ENCODE peak calls at places on chromosomes 12 and 14, in nine cellular contexts. One of them, this sample, is unnamed.

GRCh38 chr12:49868952-49869815 is 26.3 kb upstream of the BCDIN3D start:
- DNase-seq in coronary artery: peak
- DNase-seq in GM20000: no peak
- DNase-seq in AG04449: peak
- DNase-seq in brain pericyte: peak
- DNase-seq in NCI-H1105 treated with DMSO at 0.1 percent for 48 hours: peak
- DNase-seq in iPS-NIHi11: no peak
- DNase-seq in neural progenitor cell: no peak
- DNase-seq in left lung: peak
- DNase-seq in this sample: peak

GRCh38 chr12:40942326-40942725 is 245.8 kb upstream of the PDZRN4 start:
- DNase-seq in brain pericyte: no peak
- DNase-seq in coronary artery: no peak
- DNase-seq in neural progenitor cell: peak
- DNase-seq in iPS-NIHi11: no peak
- DNase-seq in left lung: no peak
- DNase-seq in NCI-H1105 treated with DMSO at 0.1 percent for 48 hours: no peak
- DNase-seq in AG04449: peak
- DNase-seq in GM20000: no peak
- DNase-seq in this sample: no peak

GRCh38 chr12:14756331-14757143 is 46.7 kb downstream of the WBP11 start:
- DNase-seq in AG04449: no peak
- DNase-seq in neural progenitor cell: peak
- DNase-seq in left lung: no peak
- DNase-seq in brain pericyte: no peak
- DNase-seq in iPS-NIHi11: peak
- DNase-seq in GM20000: no peak
- DNase-seq in NCI-H1105 treated with DMSO at 0.1 percent for 48 hours: no peak
- DNase-seq in coronary artery: no peak
- DNase-seq in this sample: no peak

GRCh38 chr14:76584271-76584702 is 177.0 kb upstream of the VASH1 start:
- DNase-seq in coronary artery: no peak
- DNase-seq in NCI-H1105 treated with DMSO at 0.1 percent for 48 hours: peak
- DNase-seq in GM20000: no peak
- DNase-seq in left lung: no peak
- DNase-seq in brain pericyte: no peak
- DNase-seq in neural progenitor cell: no peak
- DNase-seq in iPS-NIHi11: peak
- DNase-seq in AG04449: no peak
- DNase-seq in this sample: peak

GRCh38 chr14:37060496-37061260 is 111.7 kb downstream of the SLC25A21 start:
- DNase-seq in NCI-H1105 treated with DMSO at 0.1 percent for 48 hours: peak
- DNase-seq in iPS-NIHi11: peak
- DNase-seq in GM20000: no peak
- DNase-seq in AG04449: no peak
- DNase-seq in coronary artery: no peak
- DNase-seq in neural progenitor cell: no peak
- DNase-seq in brain pericyte: no peak
- DNase-seq in left lung: no peak
- DNase-seq in this sample: no peak

GRCh38 chr12:91400249-91400648 is 217.6 kb upstream of the DCN start:
- DNase-seq in AG04449: no peak
- DNase-seq in iPS-NIHi11: no peak
- DNase-seq in GM20000: no peak
- DNase-seq in brain pericyte: no peak
- DNase-seq in NCI-H1105 treated with DMSO at 0.1 percent for 48 hours: no peak
- DNase-seq in left lung: no peak
- DNase-seq in coronary artery: no peak
- DNase-seq in neural progenitor cell: no peak
- DNase-seq in this sample: no peak

GRCh38 chr12:51392556-51393237 is 1.5 kb upstream of the GALNT6 start:
- DNase-seq in GM20000: peak
- DNase-seq in coronary artery: peak
- DNase-seq in NCI-H1105 treated with DMSO at 0.1 percent for 48 hours: no peak
- DNase-seq in left lung: no peak
- DNase-seq in AG04449: no peak
- DNase-seq in brain pericyte: no peak
- DNase-seq in iPS-NIHi11: peak
- DNase-seq in neural progenitor cell: peak
- DNase-seq in this sample: no peak

GRCh38 chr12:95767703-95768102 is 22.9 kb downstream of the NTN4 start:
- DNase-seq in AG04449: no peak
- DNase-seq in iPS-NIHi11: no peak
- DNase-seq in neural progenitor cell: no peak
- DNase-seq in brain pericyte: no peak
- DNase-seq in NCI-H1105 treated with DMSO at 0.1 percent for 48 hours: no peak
- DNase-seq in GM20000: no peak
- DNase-seq in left lung: no peak
- DNase-seq in coronary artery: no peak
- DNase-seq in this sample: no peak

GRCh38 chr14:85732031-85732430 is 202.1 kb downstream of the FLRT2 start:
- DNase-seq in coronary artery: no peak
- DNase-seq in AG04449: no peak
- DNase-seq in NCI-H1105 treated with DMSO at 0.1 percent for 48 hours: no peak
- DNase-seq in neural progenitor cell: no peak
- DNase-seq in iPS-NIHi11: no peak
- DNase-seq in brain pericyte: no peak
- DNase-seq in left lung: no peak
- DNase-seq in GM20000: no peak
- DNase-seq in this sample: no peak

GRCh38 chr12:69332815-69333358 is 15.3 kb upstream of the LYZ start:
- DNase-seq in iPS-NIHi11: no peak
- DNase-seq in AG04449: no peak
- DNase-seq in coronary artery: no peak
- DNase-seq in GM20000: no peak
- DNase-seq in NCI-H1105 treated with DMSO at 0.1 percent for 48 hours: no peak
- DNase-seq in left lung: no peak
- DNase-seq in neural progenitor cell: no peak
- DNase-seq in brain pericyte: no peak
- DNase-seq in this sample: no peak

GRCh38 chr12:52975820-52976573 is 27.1 kb downstream of the KRT18 start:
- DNase-seq in iPS-NIHi11: no peak
- DNase-seq in brain pericyte: no peak
- DNase-seq in neural progenitor cell: peak
- DNase-seq in GM20000: no peak
- DNase-seq in AG04449: no peak
- DNase-seq in coronary artery: no peak
- DNase-seq in left lung: no peak
- DNase-seq in NCI-H1105 treated with DMSO at 0.1 percent for 48 hours: no peak
- DNase-seq in this sample: no peak

GRCh38 chr12:946656-947055 is 2.8 kb downstream of the RAD52 start:
- DNase-seq in brain pericyte: no peak
- DNase-seq in neural progenitor cell: no peak
- DNase-seq in left lung: no peak
- DNase-seq in iPS-NIHi11: no peak
- DNase-seq in NCI-H1105 treated with DMSO at 0.1 percent for 48 hours: no peak
- DNase-seq in coronary artery: no peak
- DNase-seq in GM20000: no peak
- DNase-seq in AG04449: no peak
- DNase-seq in this sample: no peak

GRCh38 chr14:75182820-75183219 is 6.4 kb upstream of the TMED10 start:
- DNase-seq in left lung: no peak
- DNase-seq in GM20000: no peak
- DNase-seq in coronary artery: no peak
- DNase-seq in NCI-H1105 treated with DMSO at 0.1 percent for 48 hours: no peak
- DNase-seq in iPS-NIHi11: no peak
- DNase-seq in neural progenitor cell: no peak
- DNase-seq in brain pericyte: no peak
- DNase-seq in AG04449: no peak
- DNase-seq in this sample: no peak

GRCh38 chr12:49716546-49716945 is 9.3 kb upstream of the FMNL3 start:
- DNase-seq in left lung: no peak
- DNase-seq in coronary artery: no peak
- DNase-seq in neural progenitor cell: no peak
- DNase-seq in brain pericyte: no peak
- DNase-seq in GM20000: peak
- DNase-seq in iPS-NIHi11: peak
- DNase-seq in AG04449: no peak
- DNase-seq in NCI-H1105 treated with DMSO at 0.1 percent for 48 hours: no peak
- DNase-seq in this sample: no peak